ENCODE peak calls at places on chromosome 19, in seven cellular contexts. S is HepG2, N is gastrocnemius medialis, T is A549, M is lower leg skin, Z is heart left ventricle, G is thyroid gland. V is an unnamed sample.

GRCh38 chr19:54464044-54464623 is 556 bp upstream of the LENG9 start:
- DNase-seq in S (peak; percentile 96), N (peak; percentile 80), T (peak; percentile 99), M (peak; percentile 94), Z (peak; percentile 79), G (peak; percentile 88), V (peak; percentile 82)

GRCh38 chr19:10818306-10819123 is 17.5 kb downstream of the TMED1 start:
- DNase-seq in S (no peak), N (no peak), T (no peak), M (no peak), Z (no peak), G (no peak), V (no peak)

GRCh38 chr19:30173593-30174356 is 198.4 kb upstream of the ZNF536 start:
- DNase-seq in S (no peak), N (no peak), T (no peak), M (no peak), Z (no peak), G (no peak), V (no peak)

GRCh38 chr19:43901395-43902390 is 33.4 kb downstream of the ZNF45 start:
- DNase-seq in S (peak; percentile 80), N (peak; percentile 48), T (peak; percentile 83), M (peak; percentile 64), Z (peak; percentile 88), G (peak; percentile 76), V (peak; percentile 68)

GRCh38 chr19:11887618-11888531 is at the start of gene ZNF69:
- DNase-seq in S (peak; percentile 92), N (peak; percentile 67), T (no peak), M (peak; percentile 79), Z (peak; percentile 89), G (peak; percentile 96), V (peak; percentile 64)

GRCh38 chr19:6108721-6109633 is 1.3 kb downstream of the RFX2 start:
- DNase-seq in S (no peak), N (no peak), T (peak; percentile 37), M (peak; percentile 59), Z (peak; percentile 74), G (peak; percentile 56), V (peak; percentile 68)

GRCh38 chr19:6979341-6979740 is 41.9 kb downstream of the MBD3L2B start:
- DNase-seq in S (no peak), N (no peak), T (no peak), M (no peak), Z (no peak), G (no peak), V (no peak)

GRCh38 chr19:38266981-38267597 is 2.7 kb downstream of the SPINT2 start:
- DNase-seq in S (peak; percentile 39), N (no peak), T (peak; percentile 77), M (no peak), Z (no peak), G (peak; percentile 30), V (no peak)

GRCh38 chr19:11480081-11480926 is 542 bp downstream of the ELAVL3 start:
- DNase-seq in S (no peak), N (no peak), T (no peak), M (no peak), Z (no peak), G (no peak), V (no peak)

GRCh38 chr19:16467581-16467980 is 4.2 kb downstream of the EPS15L1 start:
- DNase-seq in S (no peak), N (no peak), T (no peak), M (no peak), Z (peak; percentile 51), G (peak; percentile 84), V (no peak)

GRCh38 chr19:2613507-2614295 is 88.8 kb downstream of the GNG7 start:
- DNase-seq in S (no peak), N (no peak), T (peak; percentile 41), M (no peak), Z (no peak), G (peak; percentile 42), V (no peak)

GRCh38 chr19:1169921-1170885 is 3.9 kb downstream of the SBNO2 start:
- DNase-seq in S (no peak), N (no peak), T (no peak), M (no peak), Z (peak; percentile 16), G (no peak), V (no peak)
- TF ChIP-seq POLR2A in S (no peak), N (no peak), T (no peak), M (no peak), Z (no peak), G (no peak), V (no peak)

GRCh38 chr19:46030861-46031550 is 8.2 kb upstream of the PGLYRP1 start:
- DNase-seq in S (no peak), N (no peak), T (no peak), M (no peak), Z (no peak), G (no peak), V (no peak)
- TF ChIP-seq POLR2A in S (no peak), N (no peak), T (no peak), M (no peak), Z (no peak), G (no peak), V (no peak)

GRCh38 chr19:42219812-42220750 is at the start of gene ZNF526:
- DNase-seq in S (peak; percentile 98), N (peak; percentile 96), T (peak; percentile 100), M (peak; percentile 97), Z (peak; percentile 96), G (peak; percentile 97), V (peak; percentile 98)
- TF ChIP-seq POLR2A in S (peak; percentile 79), N (peak; percentile 79), T (peak; percentile 87), M (no peak), Z (no peak), G (no peak), V (peak; percentile 86)

GRCh38 chr19:40580619-40581018 is 3.9 kb downstream of the SHKBP1 start:
- DNase-seq in S (no peak), N (no peak), T (no peak), M (no peak), Z (no peak), G (no peak), V (no peak)

GRCh38 chr19:40576181-40576584 is 490 bp upstream of the SHKBP1 start:
- DNase-seq in S (no peak), N (no peak), T (no peak), M (no peak), Z (no peak), G (peak; percentile 12), V (peak; percentile 49)

GRCh38 chr19:40578442-40578908 is 1.8 kb downstream of the SHKBP1 start:
- DNase-seq in S (no peak), N (no peak), T (peak; percentile 88), M (no peak), Z (peak; percentile 26), G (no peak), V (peak; percentile 73)

GRCh38 chr19:40575326-40575725 is 1.3 kb upstream of the SHKBP1 start:
- DNase-seq in S (no peak), N (no peak), T (no peak), M (no peak), Z (no peak), G (no peak), V (no peak)

GRCh38 chr19:40576585-40577451 is at the start of gene SHKBP1:
- DNase-seq in S (peak; percentile 84), N (peak; percentile 88), T (peak; percentile 99), M (peak; percentile 93), Z (peak; percentile 96), G (peak; percentile 94), V (peak; percentile 97)
- TF ChIP-seq POLR2A in S (peak; percentile 65), N (peak; percentile 46), T (peak; percentile 45), M (peak; percentile 22), Z (no peak), G (no peak), V (peak; percentile 75)

GRCh38 chr19:18541992-18542935 is 1.1 kb downstream of the FKBP8 start:
- DNase-seq in S (no peak), N (no peak), T (no peak), M (no peak), Z (no peak), G (no peak), V (peak; percentile 53)

GRCh38 chr19:18542936-18543813 is at the start of gene FKBP8:
- DNase-seq in S (peak; percentile 67), N (peak; percentile 93), T (peak; percentile 83), M (peak; percentile 92), Z (peak; percentile 95), G (peak; percentile 94), V (peak; percentile 98)

GRCh38 chr19:18541258-18541991 is 1.9 kb downstream of the FKBP8 start:
- DNase-seq in S (no peak), N (no peak), T (no peak), M (no peak), Z (no peak), G (no peak), V (no peak)

GRCh38 chr19:18539372-18539771 is 4.0 kb downstream of the FKBP8 start:
- DNase-seq in S (no peak), N (no peak), T (no peak), M (no peak), Z (no peak), G (no peak), V (no peak)

DNA sequence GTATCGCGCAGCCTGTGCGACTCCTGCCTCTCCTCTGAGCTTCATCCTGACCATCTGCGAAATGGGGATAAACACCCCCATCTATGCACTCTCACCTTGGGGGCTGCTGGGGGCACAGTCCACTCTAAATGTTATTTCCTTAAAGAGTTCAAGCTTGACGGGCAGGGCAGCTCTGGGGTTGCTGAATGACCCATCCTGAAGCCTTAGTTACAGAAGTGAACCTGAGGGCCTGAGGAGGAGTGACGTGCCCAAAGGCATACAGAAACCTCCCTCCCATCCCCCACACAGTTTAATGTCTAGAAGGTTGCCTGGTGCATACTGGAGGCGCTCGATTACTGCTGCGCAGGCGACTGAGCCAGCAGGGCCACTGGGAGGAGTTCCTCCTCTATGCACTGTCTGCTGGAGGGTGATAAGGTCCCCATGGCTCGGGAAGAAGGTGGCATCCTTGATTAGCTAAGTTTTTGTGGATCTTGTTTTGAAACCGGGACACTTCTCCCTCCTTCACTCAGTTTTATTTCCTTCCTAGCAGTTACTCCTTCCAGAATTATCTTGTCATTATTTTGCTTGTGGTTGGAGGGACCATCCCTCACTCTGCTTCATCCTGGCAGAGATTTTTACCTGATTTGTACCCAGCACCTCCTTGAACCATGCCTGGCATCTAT is 572 bp upstream of the FKBP8 start:
- DNase-seq in S (peak; percentile 23), N (peak; percentile 41), T (peak; percentile 79), M (peak; percentile 41), Z (peak; percentile 25), G (peak; percentile 18), V (peak; percentile 100)
- TF ChIP-seq POLR2A in S (no peak), N (no peak), T (no peak), M (no peak), Z (no peak), G (no peak), V (peak; percentile 86)